ENCODE peak calls at places on chromosomes 16 and 17, in eight cellular contexts. Y is fibroblast of mammary gland, P is sigmoid colon, M is NCI-H345, J is cardiac muscle cell, V is frontal cortex, O is fibroblast of the conjunctiva, R is pons. E is an unnamed sample.

GRCh38 chr16:10827691-10828341 is 9.2 kb upstream of the TVP23A start:
- DNase-seq in Y (peak; percentile 93), P (peak; percentile 91), M (no peak), J (peak; percentile 95), V (no peak), O (peak; percentile 56), R (peak; percentile 60), E (peak; percentile 91)

GRCh38 chr17:62859146-62859545 is 51.0 kb upstream of the MARCHF10 start:
- DNase-seq in Y (peak; percentile 84), P (no peak), M (no peak), J (peak; percentile 90), V (no peak), O (peak; percentile 27), R (no peak), E (no peak)

GRCh38 chr16:56807011-56807675 is 57.9 kb upstream of the SLC12A3 start:
- DNase-seq in Y (peak; percentile 10), P (no peak), M (no peak), J (peak; percentile 55), V (no peak), O (no peak), R (no peak), E (peak; percentile 82)

GRCh38 chr17:80667462-80668277 is 123.0 kb downstream of the RPTOR start:
- DNase-seq in Y (no peak), P (no peak), M (no peak), J (no peak), V (no peak), O (no peak), R (no peak), E (no peak)

GRCh38 chr16:72372082-72372615 is 200.2 kb upstream of the PMFBP1 start:
- DNase-seq in Y (no peak), P (no peak), M (no peak), J (peak; percentile 3), V (no peak), O (no peak), R (no peak), E (no peak)

GRCh38 chr16:914453-914852 is 56.3 kb downstream of the LMF1 start:
- DNase-seq in Y (peak; percentile 14), P (no peak), M (no peak), J (peak; percentile 7), V (no peak), O (no peak), R (peak; percentile 14), E (peak; percentile 3)

GRCh38 chr17:68197997-68198930 is 49.6 kb upstream of the AMZ2 start:
- DNase-seq in Y (no peak), P (no peak), M (peak; percentile 21), J (no peak), V (peak; percentile 37), O (no peak), R (no peak), E (no peak)

GRCh38 chr16:86959182-86959651 is 358.0 kb downstream of the C16orf95 start:
- DNase-seq in Y (no peak), P (peak; percentile 37), M (no peak), J (no peak), V (no peak), O (no peak), R (no peak), E (no peak)